ENCODE peak calls at places on chromosomes 5 and 9, in nine cellular contexts. R is stimulated activated CD4-positive, alpha-beta T cell treated with anti-CD3 and anti-CD28 coated beads, Interleukin-1b, Interleukin-23, amount 100 ng/mL, for 1 hour; P is Ammon's horn; U is OCI-LY7; C is neural crest cell; N is GM20000; T is psoas muscle; A is LoVo; F is T-cell. O is an unnamed sample.

GRCh38 chr5:174583071-174583470 is 141.3 kb upstream of the MSX2 start:
- DNase-seq in R (no peak), P (no peak), U (no peak), C (no peak), N (no peak), T (no peak), A (no peak), F (no peak), O (no peak)

GRCh38 chr9:129560849-129561248 is 60.1 kb downstream of the C9orf50 start:
- DNase-seq in R (no peak), P (no peak), U (no peak), C (no peak), N (no peak), T (no peak), A (no peak), F (no peak), O (no peak)

GRCh38 chr9:127927457-127928231 is 2.9 kb downstream of the PIP5KL1 start:
- DNase-seq in R (peak; percentile 62), P (no peak), U (peak; percentile 72), C (no peak), N (no peak), T (no peak), A (no peak), F (peak; percentile 74), O (no peak)

GRCh38 chr9:93651521-93651950 is 75.2 kb downstream of the PHF2 start:
- DNase-seq in R (no peak), P (no peak), U (no peak), C (no peak), N (no peak), T (no peak), A (no peak), F (no peak), O (no peak)

GRCh38 chr9:117094493-117094892 is 320.4 kb downstream of the ASTN2 start:
- DNase-seq in R (no peak), P (no peak), U (no peak), C (no peak), N (no peak), T (no peak), A (no peak), F (no peak), O (no peak)

GRCh38 chr9:88993871-88994819 is 2.9 kb downstream of the S1PR3 start:
- DNase-seq in R (no peak), P (no peak), U (no peak), C (no peak), N (no peak), T (no peak), A (no peak), F (no peak), O (no peak)

GRCh38 chr5:141172381-141173204 is at the start of gene PCDHB7:
- DNase-seq in R (no peak), P (peak; percentile 45), U (peak; percentile 26), C (peak; percentile 12), N (no peak), T (no peak), A (peak; percentile 11), F (peak; percentile 7), O (peak; percentile 18)

GRCh38 chr5:40447438-40447837 is 232.3 kb upstream of the PTGER4 start:
- DNase-seq in R (no peak), P (no peak), U (no peak), C (no peak), N (no peak), T (no peak), A (no peak), F (no peak), O (no peak)

GRCh38 chr9:93958875-93959682 is 3.9 kb upstream of the BARX1 start:
- DNase-seq in R (no peak), P (no peak), U (no peak), C (no peak), N (peak; percentile 56), T (no peak), A (no peak), F (no peak), O (no peak)

GRCh38 chr5:145982572-145983314 is 46.4 kb downstream of the SH3RF2 start:
- DNase-seq in R (no peak), P (no peak), U (no peak), C (no peak), N (no peak), T (no peak), A (no peak), F (no peak), O (no peak)

GRCh38 chr5:41246376-41246775 is 33.0 kb upstream of the C6 start:
- DNase-seq in R (no peak), P (no peak), U (no peak), C (no peak), N (no peak), T (no peak), A (peak; percentile 46), F (no peak), O (no peak)

GRCh38 chr5:17094830-17095229 is 122.6 kb upstream of the BASP1 start:
- DNase-seq in R (no peak), P (no peak), U (no peak), C (no peak), N (no peak), T (no peak), A (no peak), F (no peak), O (no peak)

GRCh38 chr9:109775516-109775915 is 4.5 kb upstream of the PALM2AKAP2 start:
- DNase-seq in R (no peak), P (no peak), U (no peak), C (no peak), N (no peak), T (no peak), A (no peak), F (no peak), O (no peak)

GRCh38 chr5:12951846-12952245 is 992.6 kb downstream of the DNAH5 start:
- DNase-seq in R (no peak), P (no peak), U (no peak), C (no peak), N (no peak), T (no peak), A (no peak), F (no peak), O (no peak)

GRCh38 chr5:124583469-124584350 is 162.7 kb downstream of the ZNF608 start:
- DNase-seq in R (no peak), P (no peak), U (peak; percentile 34), C (no peak), N (peak; percentile 78), T (no peak), A (peak; percentile 70), F (no peak), O (no peak)

GRCh38 chr9:30075451-30076199 is 2308.8 kb upstream of the ACO1 start:
- DNase-seq in R (no peak), P (no peak), U (no peak), C (no peak), N (peak; percentile 5), T (no peak), A (peak; percentile 11), F (no peak), O (no peak)

GRCh38 chr5:90170231-90170630 is 239.3 kb downstream of the CETN3 start:
- DNase-seq in R (no peak), P (peak; percentile 14), U (no peak), C (no peak), N (no peak), T (no peak), A (no peak), F (no peak), O (no peak)

GRCh38 chr9:136690104-136690840 is 3.0 kb upstream of the AGPAT2 start:
- DNase-seq in R (no peak), P (no peak), U (no peak), C (no peak), N (no peak), T (peak; percentile 77), A (no peak), F (no peak), O (no peak)

GRCh38 chr9:93037476-93037971 is 21.0 kb upstream of the SUSD3 start:
- DNase-seq in R (no peak), P (peak; percentile 72), U (no peak), C (no peak), N (no peak), T (no peak), A (no peak), F (no peak), O (peak; percentile 17)

GRCh38 chr9:124218438-124219289 is 39.1 kb upstream of the NEK6 start:
- DNase-seq in R (no peak), P (peak; percentile 71), U (peak; percentile 88), C (no peak), N (peak; percentile 78), T (peak; percentile 32), A (peak; percentile 42), F (no peak), O (peak; percentile 4)

GRCh38 chr5:72185717-72186388 is 78.6 kb downstream of the MAP1B start:
- DNase-seq in R (no peak), P (no peak), U (no peak), C (no peak), N (no peak), T (peak; percentile 22), A (no peak), F (no peak), O (no peak)